ENCODE peak calls at places on chromosomes 2 and 18, in five cellular contexts. G is WTC11, T is K562, Q is A549, F is endothelial cell of umbilical vein. E is an unnamed sample.

GRCh38 chr18:63205791-63206252 is 113.7 kb downstream of the BCL2 start:
- DNase-seq in T (no peak), G (no peak), F (no peak), Q (no peak), E (no peak)

GRCh38 chr2:3127279-3127690 is 250.3 kb downstream of the EIPR1 start:
- DNase-seq in T (no peak), Q (no peak), F (no peak), G (no peak), E (no peak)

GRCh38 chr2:3633982-3634630 is 23.9 kb upstream of the ALLC start:
- DNase-seq in Q (no peak), G (peak; percentile 4), F (no peak), T (no peak), E (no peak)

GRCh38 chr2:8277921-8278571 is 403.8 kb upstream of the ID2 start:
- DNase-seq in F (no peak), G (no peak), Q (no peak), T (no peak), E (no peak)

GRCh38 chr2:143936758-143937562 is 583.0 kb downstream of the ZEB2 start:
- DNase-seq in F (peak; percentile 48), T (no peak), G (peak; percentile 67), Q (peak; percentile 18), E (peak; percentile 71)

GRCh38 chr2:159744363-159744762 is 32.1 kb downstream of the MARCHF7 start:
- DNase-seq in Q (peak; percentile 26), G (no peak), F (peak; percentile 79), T (no peak), E (no peak)

GRCh38 chr2:182048088-182048487 is 62.4 kb downstream of the PPP1R1C start:
- DNase-seq in G (no peak), F (no peak), T (no peak), Q (no peak), E (no peak)

GRCh38 chr18:73232933-73233332 is 365.1 kb upstream of the NETO1 start:
- DNase-seq in G (no peak), F (no peak), T (no peak), Q (no peak), E (no peak)

GRCh38 chr2:48906640-48907039 is 151.1 kb upstream of the LHCGR start:
- DNase-seq in T (no peak), G (no peak), F (no peak), Q (no peak), E (no peak)

GRCh38 chr2:239793851-239794250 is 231.3 kb downstream of the NDUFA10 start:
- DNase-seq in F (no peak), G (no peak), Q (no peak), T (no peak), E (no peak)

GRCh38 chr2:75146903-75147332 is 52.4 kb downstream of the TACR1 start:
- DNase-seq in Q (peak; percentile 71), T (no peak), F (peak; percentile 67), G (no peak), E (peak; percentile 11)

GRCh38 chr2:96694816-96695455 is 44.9 kb downstream of the LMAN2L start:
- DNase-seq in G (no peak), Q (no peak), F (no peak), T (no peak), E (no peak)

GRCh38 chr2:69185807-69186206 is 172.8 kb downstream of the ANTXR1 start:
- DNase-seq in T (no peak), G (no peak), F (no peak), Q (no peak), E (peak; percentile 74)

GRCh38 chr2:45637440-45637839 is 14.0 kb upstream of the PRKCE start:
- DNase-seq in T (no peak), G (no peak), Q (no peak), F (peak; percentile 29), E (peak; percentile 70)

GRCh38 chr2:194545978-194546377 is 1111.0 kb upstream of the SLC39A10 start:
- DNase-seq in T (no peak), G (no peak), Q (peak; percentile 7), F (peak; percentile 40), E (peak; percentile 19)

GRCh38 chr2:229489016-229489415 is 217.9 kb upstream of the PID1 start:
- DNase-seq in Q (peak; percentile 31), T (no peak), G (no peak), F (no peak), E (peak; percentile 90)

GRCh38 chr2:190791347-190791982 is 89.2 kb upstream of the GLS start:
- DNase-seq in F (peak; percentile 93), Q (no peak), T (peak; percentile 39), G (no peak), E (peak; percentile 64)

GRCh38 chr2:237662671-237663093 is 35.3 kb downstream of the LRRFIP1 start:
- DNase-seq in T (peak; percentile 16), Q (no peak), G (peak; percentile 93), F (peak; percentile 78), E (peak; percentile 78)

GRCh38 chr2:70199320-70199864 is 8.6 kb upstream of the C2orf42 start:
- DNase-seq in G (no peak), T (no peak), F (no peak), Q (no peak), E (peak; percentile 34)

GRCh38 chr2:74364533-74365505 is 15.3 kb downstream of the DCTN1 start:
- DNase-seq in Q (no peak), G (no peak), T (no peak), F (no peak), E (no peak)

GRCh38 chr2:68319397-68320117 is at the start of gene CNRIP1:
- DNase-seq in Q (peak; percentile 49), G (peak; percentile 64), T (peak; percentile 27), F (peak; percentile 94), E (peak; percentile 72)

GRCh38 chr2:32136097-32136496 is 29.6 kb upstream of the SLC30A6 start:
- DNase-seq in T (no peak), F (no peak), G (no peak), Q (peak; percentile 19), E (no peak)

GRCh38 chr2:73850009-73850408 is 21.2 kb downstream of the STAMBP start:
- DNase-seq in G (no peak), Q (no peak), F (no peak), T (no peak), E (no peak)

GRCh38 chr2:29016500-29016899 is 35.4 kb downstream of the TOGARAM2 start:
- DNase-seq in G (no peak), F (no peak), Q (no peak), T (no peak), E (peak; percentile 80)

GRCh38 chr2:125736306-125736705 is 919.7 kb upstream of the GYPC start:
- DNase-seq in Q (no peak), F (no peak), G (no peak), T (no peak), E (no peak)

GRCh38 chr2:196322963-196323810 is 151.8 kb upstream of the STK17B start:
- DNase-seq in T (no peak), F (no peak), Q (no peak), G (no peak), E (no peak)

GRCh38 chr18:3356614-3357013 is 93.4 kb upstream of the TGIF1 start:
- DNase-seq in G (no peak), Q (no peak), T (no peak), F (no peak), E (no peak)

GRCh38 chr2:33209976-33210375 is 263.2 kb downstream of the LTBP1 start:
- DNase-seq in T (peak; percentile 24), Q (no peak), F (peak; percentile 72), G (no peak), E (no peak)

GRCh38 chr2:80073134-80073561 is 231.4 kb downstream of the LRRTM1 start:
- DNase-seq in F (peak; percentile 16), Q (peak; percentile 68), T (peak; percentile 58), G (peak; percentile 30), E (peak; percentile 66)

GRCh38 chr2:29238497-29238896 is 123.3 kb downstream of the CLIP4 start:
- DNase-seq in Q (peak; percentile 65), G (peak; percentile 69), F (peak; percentile 23), T (peak; percentile 57), E (peak; percentile 42)

GRCh38 chr2:75310915-75311314 is 111.6 kb upstream of the TACR1 start:
- DNase-seq in F (no peak), T (no peak), Q (peak; percentile 9), G (no peak), E (no peak)

DNA sequence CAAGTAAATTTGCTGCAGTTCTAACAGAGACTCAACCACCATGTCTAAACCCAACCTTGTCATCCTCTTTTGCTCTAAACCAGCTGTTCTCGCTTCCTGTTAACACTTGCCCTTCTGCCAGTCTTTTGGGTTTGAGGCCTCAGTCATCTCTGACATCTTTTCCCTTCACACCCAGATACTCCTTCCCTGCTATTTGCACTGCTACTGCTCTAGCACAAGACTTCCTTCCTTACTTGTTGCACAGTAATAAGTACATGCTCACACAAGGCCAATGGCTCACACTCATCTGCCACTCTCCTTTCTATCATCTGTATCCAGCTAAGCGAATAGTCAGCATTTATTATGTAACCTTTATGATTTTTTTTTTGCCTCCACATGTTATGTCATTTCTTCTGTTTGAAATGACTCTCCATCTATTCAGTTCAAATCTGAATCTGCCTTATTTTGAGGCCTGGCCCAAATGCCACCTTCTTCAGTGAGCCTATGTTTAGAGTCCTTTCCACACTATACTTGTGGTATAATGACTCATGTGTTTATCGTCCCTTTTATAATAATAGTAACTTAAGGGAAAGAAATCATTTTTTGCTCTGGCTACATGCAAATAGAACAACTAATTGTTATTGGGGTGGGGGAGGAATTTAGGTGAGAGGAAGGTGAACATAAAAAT is 22.5 kb upstream of the CDKL4 start:
- DNase-seq in T (no peak), Q (no peak), F (no peak), G (no peak), E (peak; percentile 14)
- TF ChIP-seq MAX in T (no peak), Q (no peak), F (no peak), G (no peak), E (no peak)

DNA sequence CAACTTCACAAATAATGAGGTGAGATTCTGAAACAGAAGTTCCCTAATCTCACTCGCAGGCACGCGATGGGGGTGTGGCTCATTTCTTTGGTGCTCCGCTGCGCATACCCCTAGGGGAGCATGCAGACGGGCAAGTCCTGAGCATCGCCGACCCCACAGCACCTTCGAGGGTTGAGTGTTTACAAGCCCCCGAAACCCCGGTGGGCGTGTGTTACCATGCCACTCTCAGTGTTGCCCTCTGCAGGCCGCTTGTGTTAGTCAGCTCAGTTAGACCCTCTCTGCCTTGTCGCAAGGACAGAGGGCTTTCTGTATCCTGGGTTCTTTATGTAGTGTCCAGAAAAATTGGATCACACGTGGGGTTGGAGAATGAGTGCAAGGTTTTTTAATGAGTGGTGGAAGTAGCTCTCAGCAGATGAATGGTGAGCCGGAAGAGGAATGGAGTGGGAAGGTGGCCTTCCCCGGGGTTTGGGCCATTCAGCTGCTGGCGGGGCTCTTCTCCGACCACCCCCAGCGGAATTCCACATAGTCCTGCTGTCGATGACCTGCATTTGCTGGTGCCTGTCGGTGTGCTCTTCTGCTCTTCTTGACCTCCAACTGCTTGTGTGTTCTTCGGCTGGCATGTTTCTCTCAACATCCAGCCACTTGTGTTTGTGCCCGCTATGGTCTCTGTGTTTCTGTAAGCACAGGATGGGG is 191.3 kb downstream of the RPRM start:
- DNase-seq in F (no peak), G (peak; percentile 82), T (peak; percentile 7), Q (peak; percentile 47), E (peak; percentile 37)
- TF ChIP-seq CTCF in F (no peak), G (peak; percentile 57), T (peak; percentile 3), Q (peak; percentile 34), E (peak; percentile 52)

GRCh38 chr2:16722677-16723076 is 57.0 kb upstream of the CYRIA start:
- DNase-seq in G (peak; percentile 67), Q (no peak), T (no peak), F (no peak), E (peak; percentile 56)
- TF ChIP-seq MAX in G (no peak), Q (no peak), T (no peak), F (no peak), E (no peak)

DNA sequence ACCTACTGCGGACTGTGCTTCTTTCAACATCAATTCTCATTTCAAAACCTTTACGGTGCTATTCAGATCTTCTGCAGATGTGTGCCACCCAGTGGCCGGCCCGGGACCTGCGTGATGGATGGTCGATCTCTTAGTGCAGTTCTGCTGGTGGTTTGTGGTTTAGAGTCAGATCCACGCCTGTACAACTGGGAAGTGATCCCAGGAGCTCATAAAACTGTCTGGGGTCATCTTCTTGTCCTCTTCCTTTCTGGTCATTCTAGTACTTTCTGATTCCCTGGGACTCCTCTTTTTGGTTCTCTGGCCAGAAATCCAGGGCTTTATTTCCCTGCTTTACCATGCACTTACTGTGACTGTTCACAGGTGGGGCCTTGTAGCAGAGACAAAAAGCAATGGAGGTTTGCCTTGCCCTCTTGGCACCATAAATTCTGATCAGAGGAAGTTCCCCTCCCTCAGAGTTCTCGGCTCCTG is 15.8 kb upstream of the SELENOI start:
- DNase-seq in F (peak; percentile 81), Q (peak; percentile 84), T (peak; percentile 80), G (peak; percentile 88), E (peak; percentile 98)
- TF ChIP-seq CTCF in F (peak; percentile 83), Q (peak; percentile 94), T (peak; percentile 80), G (peak; percentile 65), E (peak; percentile 92)

E was measured in NB4.